ENCODE peak calls at places on chromosome 19, in six cellular contexts. R, G, C, O, P and B are unnamed samples.

GRCh38 chr19:49851456-49852259 is 699 bp downstream of the PTOV1 start:
- DNase-seq in P (no peak), G (no peak), C (no peak), R (peak), O (no peak), B (no peak)

GRCh38 chr19:55777528-55777927 is 8.6 kb downstream of the RFPL4AL1 start:
- DNase-seq in R (no peak), O (no peak), C (no peak), G (no peak), P (no peak), B (no peak)

GRCh38 chr19:34556500-34556899 is 74.9 kb downstream of the WTIP start:
- DNase-seq in R (no peak), G (no peak), P (no peak), O (no peak), C (no peak), B (peak)

GRCh38 chr19:27794444-27795042 is 1418.4 kb downstream of the UQCRFS1 start:
- DNase-seq in G (no peak), C (peak), P (no peak), O (no peak), R (peak), B (peak)

GRCh38 chr19:52566588-52566987 is 3.5 kb upstream of the ZNF701 start:
- DNase-seq in P (peak), R (no peak), O (no peak), G (no peak), C (peak), B (peak)

GRCh38 chr19:35040826-35041547 is 534 bp upstream of the HPN start:
- DNase-seq in C (no peak), R (peak), O (peak), G (peak), P (no peak), B (no peak)

GRCh38 chr19:41411094-41411493 is 13.5 kb downstream of the BCKDHA start:
- DNase-seq in P (no peak), R (no peak), C (no peak), G (no peak), O (no peak), B (no peak)

GRCh38 chr19:44587863-44588752 is 25.3 kb upstream of the IGSF23 start:
- DNase-seq in R (no peak), O (no peak), C (peak), G (no peak), P (peak), B (peak)

GRCh38 chr19:23817519-23817918 is 58.8 kb upstream of the ZNF681 start:
- DNase-seq in C (peak), P (no peak), R (peak), G (no peak), O (no peak), B (no peak)

GRCh38 chr19:35224681-35225604 is 3.6 kb downstream of the FAM187B start:
- DNase-seq in P (no peak), C (no peak), R (no peak), O (no peak), G (no peak), B (no peak)

GRCh38 chr19:49255674-49256073 is 69.3 kb downstream of the SLC6A16 start:
- DNase-seq in C (no peak), G (peak), P (no peak), R (peak), O (no peak), B (no peak)

GRCh38 chr19:34134190-34135032 is 37.9 kb upstream of the LSM14A start:
- DNase-seq in P (peak), O (peak), R (peak), G (peak), C (peak), B (peak)

GRCh38 chr19:14450168-14450874 is 17.2 kb downstream of the PKN1 start:
- DNase-seq in C (no peak), P (no peak), O (no peak), R (no peak), G (no peak), B (no peak)

GRCh38 chr19:43765109-43765876 is 10.5 kb upstream of the SMG9 start:
- DNase-seq in G (no peak), C (peak), P (peak), O (no peak), R (no peak), B (peak)

GRCh38 chr19:6778386-6778785 is 5.9 kb downstream of the VAV1 start:
- DNase-seq in P (no peak), C (no peak), O (no peak), R (no peak), G (no peak), B (no peak)

GRCh38 chr19:45882652-45883585 is 3.0 kb downstream of the IRF2BP1 start:
- DNase-seq in P (peak), R (peak), O (no peak), C (peak), G (peak), B (peak)

GRCh38 chr19:41927810-41928192 is 448 bp downstream of the ERFL start:
- DNase-seq in R (no peak), G (no peak), C (no peak), O (no peak), P (no peak), B (no peak)

GRCh38 chr19:35601971-35602370 is 10.6 kb upstream of the HAUS5 start:
- DNase-seq in R (no peak), O (no peak), C (no peak), P (no peak), G (no peak), B (no peak)

GRCh38 chr19:50969413-50969760 is at the start of gene KLK6:
- DNase-seq in P (peak), R (no peak), O (no peak), C (no peak), G (no peak), B (no peak)

GRCh38 chr19:1057185-1057857 is 9.6 kb upstream of the ARHGAP45 start:
- DNase-seq in R (no peak), G (no peak), P (no peak), C (peak), O (no peak), B (peak)
- TF ChIP-seq CTCF in R (no peak), G (no peak), P (no peak), C (no peak), O (no peak), B (no peak)

GRCh38 chr19:40216777-40217026 is 1.5 kb downstream of the TTC9B start:
- DNase-seq in C (no peak), G (no peak), O (no peak), R (no peak), P (no peak), B (no peak)
- H3K4me3 ChIP-seq in C (no peak), G (no peak), O (peak), R (no peak), P (no peak), B (no peak)

GRCh38 chr19:2846180-2846935 is 5.1 kb downstream of the ZNF555 start:
- DNase-seq in G (no peak), C (no peak), R (no peak), O (no peak), P (no peak), B (peak)

GRCh38 chr19:2841858-2842574 is 741 bp downstream of the ZNF555 start:
- DNase-seq in G (peak), O (no peak), C (no peak), R (no peak), P (no peak), B (no peak)

GRCh38 chr19:2837430-2837829 is 3.8 kb upstream of the ZNF555 start:
- DNase-seq in G (no peak), C (no peak), P (no peak), O (no peak), R (no peak), B (no peak)

GRCh38 chr19:2845107-2845506 is 3.8 kb downstream of the ZNF555 start:
- DNase-seq in P (no peak), R (no peak), G (no peak), O (no peak), C (no peak), B (no peak)

DNA sequence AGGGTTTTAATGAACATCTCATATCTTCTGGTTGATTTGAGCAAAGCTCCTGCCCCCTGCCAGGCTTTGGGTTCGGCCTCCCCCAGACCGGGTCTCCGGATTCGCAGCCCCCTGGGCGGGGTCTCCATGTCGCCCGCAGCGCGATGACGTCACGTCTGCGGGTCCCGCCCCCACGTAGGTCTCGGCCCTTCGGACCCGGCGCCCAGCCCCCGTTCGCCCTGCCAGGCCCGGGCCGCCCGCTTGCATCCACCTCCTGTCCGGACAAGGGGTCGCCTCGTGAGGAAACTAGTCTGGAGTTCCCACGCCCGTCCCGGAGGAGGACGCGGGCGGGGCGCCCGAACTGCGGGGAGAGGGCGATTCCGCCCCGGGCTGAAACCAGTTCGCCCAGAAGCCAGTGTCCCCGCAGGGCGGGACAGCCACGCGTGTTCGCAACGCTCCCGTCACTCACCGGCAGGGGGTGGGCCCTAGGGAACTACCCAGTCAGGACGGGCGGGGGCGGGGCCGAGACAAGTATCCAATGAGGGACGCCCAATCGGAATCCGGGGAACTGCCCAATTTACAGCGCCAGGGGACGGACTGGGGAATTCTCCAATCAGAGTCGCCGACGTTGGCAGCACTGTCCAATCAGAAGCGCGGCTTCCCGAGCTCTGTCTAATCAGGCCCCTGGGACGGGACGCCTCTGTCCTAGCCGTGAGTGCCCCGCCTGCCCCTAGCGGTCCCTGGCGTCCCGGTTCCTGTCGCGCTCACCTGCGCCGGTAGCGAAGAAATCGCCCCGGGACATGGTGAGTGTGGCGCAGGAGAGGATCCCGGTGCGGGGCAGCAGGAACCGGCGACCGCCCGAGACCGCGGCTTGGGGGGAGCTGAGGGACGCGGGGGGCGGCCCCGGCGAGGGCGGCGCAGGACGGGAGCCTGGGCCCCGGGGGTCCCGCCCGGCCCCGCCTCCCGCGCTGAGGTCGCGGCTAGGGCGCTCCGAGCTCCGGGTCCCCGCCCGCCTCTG is at the start of gene ZNF555:
- DNase-seq in O (peak), C (peak), R (peak), P (peak), G (peak), B (peak)
- TF ChIP-seq CTCF in O (peak), C (peak), R (peak), P (peak), G (peak), B (peak)

GRCh38 chr19:13172335-13173128 is 22.3 kb downstream of the IER2 start:
- DNase-seq in C (peak), R (peak), O (no peak), P (no peak), G (peak), B (peak)

GRCh38 chr19:13176345-13176744 is 26.1 kb downstream of the IER2 start:
- DNase-seq in R (no peak), G (no peak), P (no peak), O (no peak), C (no peak), B (no peak)

GRCh38 chr19:13169769-13170168 is 19.6 kb downstream of the IER2 start:
- DNase-seq in P (no peak), O (no peak), R (no peak), G (no peak), C (peak), B (peak)

GRCh38 chr19:13171146-13171545 is 20.9 kb downstream of the IER2 start:
- DNase-seq in P (no peak), R (no peak), C (no peak), G (no peak), O (no peak), B (no peak)

GRCh38 chr19:13173129-13173737 is 23.0 kb downstream of the IER2 start:
- DNase-seq in R (no peak), G (no peak), P (no peak), C (no peak), O (no peak), B (no peak)
- H3K4me3 ChIP-seq in R (no peak), G (no peak), P (no peak), C (no peak), O (no peak), B (no peak)

GRCh38 chr19:32674959-32675719 is at the start of gene ANKRD27:
- DNase-seq in O (peak), G (peak), P (peak), R (peak), C (peak), B (peak)

GRCh38 chr19:32676895-32677359 is 1.3 kb downstream of the RGS9BP start:
- DNase-seq in O (no peak), P (no peak), R (no peak), C (no peak), G (no peak), B (no peak)

GRCh38 chr19:32675720-32676185 is at the start of gene RGS9BP:
- DNase-seq in R (peak), G (peak), P (no peak), O (no peak), C (peak), B (peak)

GRCh38 chr19:32676186-32676894 is 692 bp downstream of the RGS9BP start:
- DNase-seq in P (no peak), G (no peak), O (no peak), R (no peak), C (no peak), B (no peak)

GRCh38 chr19:32677657-32678056 is 2.0 kb downstream of the RGS9BP start:
- DNase-seq in R (no peak), O (no peak), G (no peak), C (no peak), P (no peak), B (no peak)
- TF ChIP-seq CTCF in R (no peak), O (no peak), G (peak), C (no peak), P (no peak), B (no peak)

DNA sequence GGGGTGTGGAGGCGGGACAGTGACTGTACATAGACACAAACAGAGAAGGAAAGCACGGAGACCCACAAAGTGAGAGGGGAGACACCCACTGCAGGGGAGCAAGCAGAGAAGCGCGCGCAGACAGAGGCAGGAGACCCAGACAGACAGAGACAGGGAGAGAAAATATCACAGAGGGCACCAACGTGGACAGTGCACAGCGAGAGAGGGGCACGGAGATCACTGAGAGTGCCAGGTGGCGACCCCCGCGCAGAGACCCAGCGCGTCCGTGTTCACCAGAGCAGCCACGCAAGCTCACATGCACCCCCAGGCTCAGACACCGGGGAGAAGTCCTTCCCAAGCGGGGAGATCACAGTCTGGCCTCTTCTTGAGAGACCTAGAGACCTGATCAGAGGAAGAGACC is 1.4 kb upstream of the CACNG7 start:
- DNase-seq in G (no peak), C (no peak), O (no peak), P (no peak), R (no peak), B (no peak)
- H3K4me3 ChIP-seq in G (no peak), C (no peak), O (no peak), P (no peak), R (no peak), B (no peak)

GRCh38 chr19:31387662-31388175 is 38.5 kb upstream of the TSHZ3 start:
- DNase-seq in O (no peak), P (no peak), C (no peak), R (no peak), G (no peak), B (no peak)

GRCh38 chr19:31389874-31390273 is 40.6 kb upstream of the TSHZ3 start:
- DNase-seq in C (no peak), G (no peak), O (no peak), R (no peak), P (no peak), B (no peak)

GRCh38 chr19:31391518-31391917 is 42.3 kb upstream of the TSHZ3 start:
- DNase-seq in G (no peak), O (no peak), C (no peak), P (no peak), R (no peak), B (no peak)

GRCh38 chr19:31392514-31392913 is 43.3 kb upstream of the TSHZ3 start:
- DNase-seq in R (no peak), G (no peak), P (no peak), O (no peak), C (no peak), B (peak)

GRCh38 chr19:31390721-31391120 is 41.5 kb upstream of the TSHZ3 start:
- DNase-seq in C (no peak), O (no peak), R (no peak), P (no peak), G (no peak), B (no peak)
- TF ChIP-seq CTCF in C (no peak), O (no peak), R (no peak), P (no peak), G (no peak), B (no peak)

DNA sequence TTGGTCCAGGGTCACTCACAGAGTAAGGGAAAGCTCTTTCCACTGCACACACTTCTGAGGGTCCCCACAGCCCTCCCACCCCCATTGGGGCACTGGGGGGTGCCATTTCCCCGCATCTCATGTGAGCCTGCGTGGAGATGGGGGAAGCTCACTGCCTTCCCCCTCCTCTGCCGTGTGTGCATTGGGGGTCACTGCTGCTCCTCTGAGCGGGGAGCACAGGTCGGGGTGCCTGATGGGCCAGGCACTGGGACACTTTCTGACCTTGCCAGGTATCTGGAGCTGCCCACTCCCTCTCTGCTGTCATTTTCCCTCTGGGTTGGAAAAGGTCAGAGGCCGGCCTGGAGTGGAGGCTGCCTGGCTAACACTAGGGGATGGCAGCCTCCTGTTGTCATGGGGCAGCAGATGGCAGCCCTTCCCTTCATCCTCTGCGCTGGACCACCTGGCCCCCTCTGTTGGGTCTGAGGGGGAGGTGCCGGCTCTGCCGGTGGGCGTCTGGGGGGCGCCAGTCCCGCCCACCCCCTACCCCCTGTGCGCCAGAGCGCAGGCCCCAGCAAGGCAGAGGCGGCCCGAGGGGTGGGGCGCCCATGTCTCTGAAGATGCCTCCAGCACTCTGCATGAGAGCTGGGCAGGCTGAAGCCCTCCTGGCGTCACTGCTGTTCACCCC is 9.1 kb downstream of the SSBP4 start:
- DNase-seq in G (no peak), C (no peak), R (no peak), P (no peak), O (no peak), B (no peak)
- H3K4me3 ChIP-seq in G (peak), C (no peak), R (peak), P (no peak), O (peak), B (no peak)

DNA sequence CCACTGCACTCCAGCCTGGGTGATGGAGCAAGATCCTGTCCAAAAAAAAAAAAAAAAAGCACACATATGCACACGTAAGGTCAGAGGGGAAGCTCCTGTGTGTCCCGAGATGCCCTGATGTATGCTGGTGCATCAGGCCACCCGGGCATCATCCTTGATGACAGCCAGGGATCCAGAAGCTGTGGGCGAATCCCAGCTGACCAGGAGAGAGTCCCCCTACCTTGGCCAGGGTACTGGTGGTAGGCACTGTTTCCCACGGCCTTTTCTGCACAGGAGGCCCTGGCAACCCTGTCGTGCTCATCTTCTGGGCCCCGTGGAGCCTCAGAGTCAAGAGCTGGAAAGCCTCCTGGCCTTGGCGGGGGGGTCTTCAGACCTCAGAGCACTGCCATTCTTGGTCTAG is 14.0 kb downstream of the MYDGF start:
- DNase-seq in P (no peak), O (no peak), R (no peak), C (no peak), G (no peak), B (no peak)
- TF ChIP-seq CTCF in P (no peak), O (no peak), R (no peak), C (no peak), G (no peak), B (no peak)

GRCh38 chr19:17467471-17468301 is 2.6 kb upstream of the SLC27A1 start:
- DNase-seq in G (no peak), R (no peak), C (no peak), O (no peak), P (no peak), B (no peak)

GRCh38 chr19:17469092-17469370 is 1.3 kb upstream of the SLC27A1 start:
- DNase-seq in P (no peak), C (peak), G (no peak), R (no peak), O (no peak), B (no peak)

GRCh38 chr19:17468302-17469091 is 1.8 kb upstream of the SLC27A1 start:
- DNase-seq in P (peak), R (peak), G (peak), C (no peak), O (no peak), B (peak)

GRCh38 chr19:17469371-17470203 is 737 bp upstream of the SLC27A1 start:
- DNase-seq in O (peak), C (peak), G (peak), P (peak), R (peak), B (peak)

GRCh38 chr19:17466487-17466850 is 3.9 kb upstream of the SLC27A1 start:
- DNase-seq in P (no peak), C (no peak), R (no peak), O (no peak), G (no peak), B (no peak)
- H3K4me3 ChIP-seq in P (no peak), C (no peak), R (no peak), O (no peak), G (no peak), B (no peak)